ENCODE peak calls at places on chromosomes 1 and 21, in four cellular contexts. One of them, this sample, is unnamed.

GRCh38 chr1:110011527-110012041 is 22.8 kb upstream of the STRIP1 start:
- DNase-seq in head of caudate nucleus: no peak
- DNase-seq in bronchial epithelial cell: peak; percentile 72
- DNase-seq in CD4-positive, alpha-beta T cell: peak; percentile 9
- DNase-seq in this sample: peak; percentile 27

GRCh38 chr1:93257889-93258288 is 77.4 kb downstream of the CCDC18 start:
- DNase-seq in head of caudate nucleus: no peak
- DNase-seq in bronchial epithelial cell: peak; percentile 37
- DNase-seq in CD4-positive, alpha-beta T cell: no peak
- DNase-seq in this sample: no peak

GRCh38 chr1:214280386-214281029 is 451 bp upstream of the SMYD2 start:
- DNase-seq in head of caudate nucleus: no peak
- DNase-seq in bronchial epithelial cell: peak; percentile 47
- DNase-seq in CD4-positive, alpha-beta T cell: no peak
- DNase-seq in this sample: peak; percentile 63

GRCh38 chr1:228986093-228986904 is 251.0 kb downstream of the RHOU start:
- DNase-seq in head of caudate nucleus: peak; percentile 60
- DNase-seq in bronchial epithelial cell: no peak
- DNase-seq in CD4-positive, alpha-beta T cell: no peak
- DNase-seq in this sample: no peak

GRCh38 chr21:35697321-35697808 is 363.0 kb downstream of the SETD4 start:
- DNase-seq in head of caudate nucleus: peak; percentile 37
- DNase-seq in bronchial epithelial cell: peak; percentile 10
- DNase-seq in CD4-positive, alpha-beta T cell: no peak
- DNase-seq in this sample: peak; percentile 26

GRCh38 chr21:45141507-45141906 is 67.1 kb downstream of the ADARB1 start:
- DNase-seq in head of caudate nucleus: no peak
- DNase-seq in bronchial epithelial cell: no peak
- DNase-seq in CD4-positive, alpha-beta T cell: no peak
- DNase-seq in this sample: no peak

GRCh38 chr1:41380195-41380594 is 19.0 kb downstream of the FOXO6 start:
- DNase-seq in head of caudate nucleus: no peak
- DNase-seq in bronchial epithelial cell: no peak
- DNase-seq in CD4-positive, alpha-beta T cell: no peak
- DNase-seq in this sample: no peak

GRCh38 chr1:19315378-19316206 is 3.5 kb downstream of the SLC66A1 start:
- DNase-seq in head of caudate nucleus: no peak
- DNase-seq in bronchial epithelial cell: peak; percentile 40
- DNase-seq in CD4-positive, alpha-beta T cell: no peak
- DNase-seq in this sample: no peak

GRCh38 chr21:25801217-25802015 is 66.6 kb downstream of the GABPA start:
- DNase-seq in head of caudate nucleus: peak; percentile 63
- DNase-seq in bronchial epithelial cell: peak; percentile 66
- DNase-seq in CD4-positive, alpha-beta T cell: peak; percentile 82
- DNase-seq in this sample: peak; percentile 89